ENCODE peak calls at places on chromosomes 3 and 15, in ten cellular contexts. One of them, this sample, is unnamed. For H3K27me3, the result is how much of the 10 kb centered on the place peaks cover.

GRCh38 chr15:31464216-31465082 is 137.8 kb downstream of the KLF13 start:
- DNase-seq in A673: no peak
- DNase-seq in heart right ventricle: peak
- DNase-seq in left lung: no peak
- DNase-seq in heart left ventricle: no peak
- DNase-seq in H1: no peak
- DNase-seq in CD8-positive, alpha-beta memory T cell: no peak
- DNase-seq in CD4-positive, CD25-positive, alpha-beta regulatory T cell: no peak
- DNase-seq in psoas muscle: no peak
- DNase-seq in mammary epithelial cell: no peak
- DNase-seq in this sample: no peak

GRCh38 chr3:83092521-83093221 is 1331.2 kb upstream of the GBE1 start:
- DNase-seq in heart left ventricle: no peak
- DNase-seq in CD4-positive, CD25-positive, alpha-beta regulatory T cell: no peak
- DNase-seq in CD8-positive, alpha-beta memory T cell: no peak
- DNase-seq in heart right ventricle: no peak
- DNase-seq in H1: no peak
- DNase-seq in mammary epithelial cell: no peak
- DNase-seq in left lung: no peak
- DNase-seq in A673: no peak
- DNase-seq in psoas muscle: no peak
- DNase-seq in this sample: no peak

GRCh38 chr3:128917291-128917690 is 37.9 kb downstream of the ACAD9 start:
- DNase-seq in A673: no peak
- DNase-seq in mammary epithelial cell: no peak
- DNase-seq in left lung: no peak
- DNase-seq in H1: no peak
- DNase-seq in heart right ventricle: no peak
- DNase-seq in CD8-positive, alpha-beta memory T cell: no peak
- DNase-seq in heart left ventricle: no peak
- DNase-seq in CD4-positive, CD25-positive, alpha-beta regulatory T cell: no peak
- DNase-seq in psoas muscle: no peak
- DNase-seq in this sample: no peak

GRCh38 chr3:42851228-42851834 is 24.3 kb downstream of the CYP8B1 start:
- DNase-seq in A673: no peak
- DNase-seq in H1: no peak
- DNase-seq in mammary epithelial cell: no peak
- DNase-seq in CD8-positive, alpha-beta memory T cell: no peak
- DNase-seq in heart left ventricle: no peak
- DNase-seq in left lung: no peak
- DNase-seq in heart right ventricle: no peak
- DNase-seq in psoas muscle: no peak
- DNase-seq in CD4-positive, CD25-positive, alpha-beta regulatory T cell: no peak
- DNase-seq in this sample: no peak

GRCh38 chr3:63353383-63353782 is 75.3 kb downstream of the SYNPR start:
- DNase-seq in heart right ventricle: no peak
- DNase-seq in CD8-positive, alpha-beta memory T cell: no peak
- DNase-seq in A673: no peak
- DNase-seq in CD4-positive, CD25-positive, alpha-beta regulatory T cell: no peak
- DNase-seq in heart left ventricle: no peak
- DNase-seq in psoas muscle: no peak
- DNase-seq in left lung: no peak
- DNase-seq in H1: no peak
- DNase-seq in mammary epithelial cell: peak
- DNase-seq in this sample: no peak

GRCh38 chr3:24086597-24087369 is 141.7 kb downstream of the NR1D2 start:
- DNase-seq in A673: no peak
- DNase-seq in CD8-positive, alpha-beta memory T cell: no peak
- DNase-seq in psoas muscle: no peak
- DNase-seq in H1: no peak
- DNase-seq in heart left ventricle: no peak
- DNase-seq in heart right ventricle: no peak
- DNase-seq in left lung: no peak
- DNase-seq in CD4-positive, CD25-positive, alpha-beta regulatory T cell: no peak
- DNase-seq in mammary epithelial cell: no peak
- DNase-seq in this sample: no peak

GRCh38 chr3:24522155-24522579 is 27.5 kb upstream of the THRB start:
- DNase-seq in mammary epithelial cell: no peak
- DNase-seq in psoas muscle: peak
- DNase-seq in heart right ventricle: peak
- DNase-seq in CD8-positive, alpha-beta memory T cell: no peak
- DNase-seq in H1: no peak
- DNase-seq in CD4-positive, CD25-positive, alpha-beta regulatory T cell: no peak
- DNase-seq in left lung: peak
- DNase-seq in A673: no peak
- DNase-seq in heart left ventricle: peak
- DNase-seq in this sample: no peak

GRCh38 chr3:43729707-43730399 is 39.1 kb downstream of the ABHD5 start:
- DNase-seq in mammary epithelial cell: no peak
- DNase-seq in psoas muscle: no peak
- DNase-seq in CD8-positive, alpha-beta memory T cell: no peak
- DNase-seq in heart left ventricle: no peak
- DNase-seq in A673: no peak
- DNase-seq in heart right ventricle: no peak
- DNase-seq in H1: no peak
- DNase-seq in CD4-positive, CD25-positive, alpha-beta regulatory T cell: no peak
- DNase-seq in left lung: no peak
- DNase-seq in this sample: no peak

DNA sequence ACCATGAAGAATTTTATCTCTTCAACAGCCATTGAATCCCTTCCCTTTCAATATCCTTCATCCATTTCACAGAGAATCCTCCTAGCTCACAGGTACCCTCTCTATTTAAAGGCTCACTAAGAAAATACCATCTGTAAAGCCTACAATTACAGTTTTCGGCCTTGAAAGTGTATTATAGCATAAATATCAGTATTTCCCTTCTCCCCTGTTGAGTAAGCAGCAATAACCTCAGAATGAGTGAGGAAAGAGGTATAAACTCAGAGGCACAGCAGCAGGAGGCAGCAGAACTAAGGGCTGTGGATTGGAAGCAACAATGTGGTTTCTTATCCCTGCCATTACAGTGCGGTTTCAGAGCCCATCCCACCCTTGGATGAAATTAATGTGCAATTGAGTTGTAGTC is 360.6 kb upstream of the ATP10A start:
- DNase-seq in A673: no peak
- DNase-seq in H1: no peak
- DNase-seq in CD4-positive, CD25-positive, alpha-beta regulatory T cell: no peak
- DNase-seq in mammary epithelial cell: no peak
- DNase-seq in CD8-positive, alpha-beta memory T cell: no peak
- DNase-seq in psoas muscle: no peak
- DNase-seq in heart right ventricle: no peak
- DNase-seq in left lung: no peak
- DNase-seq in heart left ventricle: no peak
- DNase-seq in this sample: no peak
- H3K4me3 ChIP-seq in A673: no peak
- H3K4me3 ChIP-seq in H1: no peak
- H3K4me3 ChIP-seq in CD4-positive, CD25-positive, alpha-beta regulatory T cell: no peak
- H3K4me3 ChIP-seq in mammary epithelial cell: no peak
- H3K4me3 ChIP-seq in CD8-positive, alpha-beta memory T cell: no peak
- H3K4me3 ChIP-seq in psoas muscle: no peak
- H3K4me3 ChIP-seq in heart right ventricle: no peak
- H3K4me3 ChIP-seq in left lung: no peak
- H3K4me3 ChIP-seq in heart left ventricle: no peak
- H3K4me3 ChIP-seq in this sample: no peak

DNA sequence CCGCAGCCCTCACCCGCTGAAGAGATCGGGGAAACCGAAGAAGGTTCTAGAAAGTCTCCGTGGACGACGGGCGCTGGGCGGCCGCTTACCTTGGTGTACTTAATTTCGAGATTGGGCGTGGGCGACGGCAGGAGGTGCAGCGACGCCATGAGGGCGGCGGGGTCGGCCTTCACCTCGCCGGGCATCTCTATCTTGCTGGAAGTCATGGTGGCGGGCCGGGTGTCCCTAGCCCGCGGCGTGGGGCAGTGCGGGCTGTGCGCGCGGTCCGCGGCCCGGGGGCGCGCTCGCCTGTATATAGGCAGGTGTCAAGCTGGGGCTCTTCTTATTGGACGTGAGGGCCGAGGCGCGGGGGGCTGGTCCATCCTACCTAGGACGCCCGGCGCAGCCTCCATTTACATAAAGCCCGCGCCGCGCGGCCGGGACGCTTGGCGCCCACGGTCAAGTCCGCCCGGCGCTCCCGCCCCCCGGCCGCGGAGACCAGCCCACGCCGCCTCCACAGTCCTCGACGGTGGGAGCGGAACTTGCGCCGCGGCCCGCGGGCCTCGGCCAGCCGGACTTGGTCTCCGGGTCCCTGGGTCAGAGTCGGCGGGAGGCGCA is at the start of gene ALDH1A2:
- DNase-seq in A673: no peak
- DNase-seq in psoas muscle: peak
- DNase-seq in left lung: peak
- DNase-seq in mammary epithelial cell: no peak
- DNase-seq in heart right ventricle: peak
- DNase-seq in H1: no peak
- DNase-seq in heart left ventricle: peak
- DNase-seq in CD8-positive, alpha-beta memory T cell: no peak
- DNase-seq in CD4-positive, CD25-positive, alpha-beta regulatory T cell: no peak
- DNase-seq in this sample: no peak
- H3K27me3 ChIP-seq in A673: half or more
- H3K27me3 ChIP-seq in psoas muscle: under half
- H3K27me3 ChIP-seq in left lung: half or more
- H3K27me3 ChIP-seq in mammary epithelial cell: under half
- H3K27me3 ChIP-seq in heart right ventricle: half or more
- H3K27me3 ChIP-seq in H1: half or more
- H3K27me3 ChIP-seq in heart left ventricle: under half
- H3K27me3 ChIP-seq in CD8-positive, alpha-beta memory T cell: under half
- H3K27me3 ChIP-seq in CD4-positive, CD25-positive, alpha-beta regulatory T cell: under half
- H3K27me3 ChIP-seq in this sample: under half

GRCh38 chr3:71579934-71580318 is 3.6 kb downstream of the FOXP1 start:
- DNase-seq in heart right ventricle: no peak
- DNase-seq in mammary epithelial cell: peak
- DNase-seq in CD8-positive, alpha-beta memory T cell: no peak
- DNase-seq in left lung: no peak
- DNase-seq in heart left ventricle: no peak
- DNase-seq in psoas muscle: no peak
- DNase-seq in A673: peak
- DNase-seq in CD4-positive, CD25-positive, alpha-beta regulatory T cell: no peak
- DNase-seq in H1: no peak
- DNase-seq in this sample: no peak
- H3K27ac ChIP-seq in heart right ventricle: peak
- H3K27ac ChIP-seq in mammary epithelial cell: peak
- H3K27ac ChIP-seq in CD8-positive, alpha-beta memory T cell: no peak
- H3K27ac ChIP-seq in left lung: peak
- H3K27ac ChIP-seq in heart left ventricle: peak
- H3K27ac ChIP-seq in psoas muscle: peak
- H3K27ac ChIP-seq in A673: no peak
- H3K27ac ChIP-seq in CD4-positive, CD25-positive, alpha-beta regulatory T cell: no peak
- H3K27ac ChIP-seq in H1: no peak
- H3K27ac ChIP-seq in this sample: no peak

DNA sequence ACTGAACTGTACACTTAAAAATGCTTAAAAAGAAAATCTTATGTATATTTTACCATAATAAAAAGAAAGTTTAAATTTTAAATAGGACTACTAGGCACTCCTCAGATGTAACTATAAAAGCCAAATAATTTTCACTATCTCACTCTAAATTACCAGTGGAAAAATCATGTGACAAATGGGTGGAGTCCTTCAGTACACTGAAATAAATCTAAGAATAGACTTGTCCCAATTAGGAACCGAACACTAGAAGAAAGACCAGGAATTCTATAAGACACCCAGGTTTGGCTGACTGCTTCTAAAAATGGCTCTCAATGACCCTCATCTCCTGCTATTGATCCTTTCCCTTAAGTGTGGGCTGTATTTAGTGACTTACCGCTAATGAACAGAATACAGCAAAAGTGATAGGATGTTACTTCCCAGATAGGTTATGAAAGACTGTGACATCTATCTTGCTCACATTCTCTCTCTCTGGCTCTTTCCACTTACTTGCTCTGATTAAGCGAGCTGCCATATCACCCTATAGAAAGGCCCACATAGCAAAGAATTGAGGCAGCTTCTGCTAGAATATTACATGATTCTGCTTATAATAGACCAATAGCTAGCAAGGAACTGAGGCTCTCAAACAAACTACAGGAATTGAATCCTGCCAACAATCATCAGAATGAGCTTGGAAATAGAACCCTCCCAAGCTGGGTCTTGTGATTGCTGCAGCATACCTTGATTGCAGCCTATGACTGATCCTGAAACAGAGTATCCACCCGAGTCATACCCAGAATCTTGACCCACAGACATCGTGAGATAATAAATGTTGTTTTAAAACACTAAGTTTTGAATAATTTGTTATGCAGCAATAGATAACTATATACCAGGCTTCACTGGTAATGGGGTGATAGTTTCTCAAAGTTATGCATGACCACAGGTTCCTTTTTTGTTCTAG is 16.9 kb downstream of the TTBK2 start:
- DNase-seq in CD8-positive, alpha-beta memory T cell: no peak
- DNase-seq in H1: no peak
- DNase-seq in CD4-positive, CD25-positive, alpha-beta regulatory T cell: no peak
- DNase-seq in left lung: no peak
- DNase-seq in heart right ventricle: no peak
- DNase-seq in psoas muscle: no peak
- DNase-seq in heart left ventricle: no peak
- DNase-seq in A673: no peak
- DNase-seq in mammary epithelial cell: no peak
- DNase-seq in this sample: no peak
- H3K4me3 ChIP-seq in CD8-positive, alpha-beta memory T cell: no peak
- H3K4me3 ChIP-seq in H1: no peak
- H3K4me3 ChIP-seq in CD4-positive, CD25-positive, alpha-beta regulatory T cell: no peak
- H3K4me3 ChIP-seq in left lung: no peak
- H3K4me3 ChIP-seq in heart right ventricle: no peak
- H3K4me3 ChIP-seq in psoas muscle: no peak
- H3K4me3 ChIP-seq in heart left ventricle: no peak
- H3K4me3 ChIP-seq in A673: no peak
- H3K4me3 ChIP-seq in mammary epithelial cell: no peak
- H3K4me3 ChIP-seq in this sample: no peak

GRCh38 chr3:110933786-110934415 is 137.7 kb upstream of the NECTIN3 start:
- DNase-seq in psoas muscle: no peak
- DNase-seq in H1: no peak
- DNase-seq in A673: no peak
- DNase-seq in left lung: no peak
- DNase-seq in CD4-positive, CD25-positive, alpha-beta regulatory T cell: no peak
- DNase-seq in CD8-positive, alpha-beta memory T cell: no peak
- DNase-seq in mammary epithelial cell: no peak
- DNase-seq in heart right ventricle: no peak
- DNase-seq in heart left ventricle: no peak
- DNase-seq in this sample: no peak

GRCh38 chr3:110940074-110940473 is 131.5 kb upstream of the NECTIN3 start:
- DNase-seq in heart right ventricle: no peak
- DNase-seq in psoas muscle: no peak
- DNase-seq in CD8-positive, alpha-beta memory T cell: no peak
- DNase-seq in left lung: no peak
- DNase-seq in mammary epithelial cell: no peak
- DNase-seq in heart left ventricle: no peak
- DNase-seq in H1: no peak
- DNase-seq in A673: no peak
- DNase-seq in CD4-positive, CD25-positive, alpha-beta regulatory T cell: no peak
- DNase-seq in this sample: no peak

DNA sequence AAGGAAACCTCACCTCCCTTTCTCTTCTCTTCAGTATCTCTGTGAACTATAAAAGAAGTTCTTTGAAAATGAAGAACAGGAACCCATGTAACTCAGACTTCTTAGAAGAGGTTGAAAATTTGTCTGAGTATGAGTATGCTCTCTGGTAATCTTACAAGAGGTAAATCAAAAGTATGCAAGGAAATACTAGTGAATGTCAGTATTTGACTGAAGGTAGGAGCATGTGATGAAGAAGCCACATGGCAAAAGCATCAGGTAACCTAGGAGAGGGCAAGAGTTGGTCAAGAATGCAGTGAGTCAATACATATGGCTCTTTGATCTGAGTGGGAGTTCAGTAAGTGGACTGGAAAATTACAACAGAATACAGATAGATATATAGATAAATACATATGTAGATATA is 133.0 kb upstream of the NECTIN3 start:
- DNase-seq in H1: no peak
- DNase-seq in CD4-positive, CD25-positive, alpha-beta regulatory T cell: no peak
- DNase-seq in heart right ventricle: no peak
- DNase-seq in heart left ventricle: no peak
- DNase-seq in left lung: no peak
- DNase-seq in A673: no peak
- DNase-seq in mammary epithelial cell: no peak
- DNase-seq in psoas muscle: no peak
- DNase-seq in CD8-positive, alpha-beta memory T cell: no peak
- DNase-seq in this sample: no peak
- H3K27me3 ChIP-seq in H1: under half
- H3K27me3 ChIP-seq in CD4-positive, CD25-positive, alpha-beta regulatory T cell: under half
- H3K27me3 ChIP-seq in heart right ventricle: under half
- H3K27me3 ChIP-seq in heart left ventricle: under half
- H3K27me3 ChIP-seq in left lung: under half
- H3K27me3 ChIP-seq in A673: under half
- H3K27me3 ChIP-seq in mammary epithelial cell: under half
- H3K27me3 ChIP-seq in psoas muscle: under half
- H3K27me3 ChIP-seq in CD8-positive, alpha-beta memory T cell: under half
- H3K27me3 ChIP-seq in this sample: under half

This sample was measured in iPS DF 6.9.